ENCODE peak calls at places on chromosomes 6 and 20, in seven cellular contexts. C, Y, M, B, F, G and S are unnamed samples.

GRCh38 chr6:135380793-135381192 is 116.7 kb downstream of the AHI1 start:
- DNase-seq in C (no peak), Y (no peak), M (no peak), B (no peak), F (no peak), G (no peak), S (no peak)

GRCh38 chr20:25470045-25470444 is 62.6 kb downstream of the GINS1 start:
- DNase-seq in C (peak; percentile 25), Y (peak; percentile 56), M (peak; percentile 23), B (peak; percentile 76), F (peak; percentile 75), G (peak; percentile 4), S (peak; percentile 9)

GRCh38 chr6:26576929-26577719 is 19.6 kb upstream of the ABT1 start:
- DNase-seq in C (peak; percentile 88), Y (peak; percentile 88), M (peak; percentile 63), B (peak; percentile 79), F (peak; percentile 93), G (peak; percentile 59), S (peak; percentile 74)

GRCh38 chr6:47147836-47148344 is 105.8 kb upstream of the ADGRF1 start:
- DNase-seq in C (no peak), Y (no peak), M (no peak), B (no peak), F (no peak), G (no peak), S (peak; percentile 60)

GRCh38 chr6:45591306-45591705 is 213.6 kb upstream of the SUPT3H start:
- DNase-seq in C (peak; percentile 32), Y (no peak), M (no peak), B (no peak), F (no peak), G (no peak), S (peak; percentile 48)

GRCh38 chr6:11096109-11096508 is 2.5 kb downstream of the SMIM13 start:
- DNase-seq in C (peak; percentile 80), Y (no peak), M (no peak), B (peak; percentile 58), F (peak; percentile 82), G (peak; percentile 55), S (peak; percentile 78)

GRCh38 chr6:44661221-44661609 is 273.7 kb downstream of the CDC5L start:
- DNase-seq in C (no peak), Y (no peak), M (no peak), B (no peak), F (peak; percentile 64), G (peak; percentile 94), S (no peak)

GRCh38 chr6:163490826-163491577 is 76.5 kb downstream of the QKI start:
- DNase-seq in C (peak; percentile 61), Y (no peak), M (no peak), B (no peak), F (no peak), G (peak; percentile 68), S (peak; percentile 55)

GRCh38 chr20:25546048-25546447 is 39.3 kb downstream of the NINL start:
- DNase-seq in C (no peak), Y (no peak), M (no peak), B (no peak), F (no peak), G (no peak), S (no peak)

GRCh38 chr6:88220493-88220892 is 54.3 kb upstream of the CNR1 start:
- DNase-seq in C (no peak), Y (no peak), M (no peak), B (no peak), F (peak; percentile 39), G (peak; percentile 16), S (peak; percentile 2)

GRCh38 chr20:57693002-57693582 is 16.7 kb downstream of the PMEPA1 start:
- DNase-seq in C (no peak), Y (no peak), M (no peak), B (peak; percentile 52), F (peak; percentile 92), G (peak; percentile 96), S (no peak)

GRCh38 chr20:54063998-54064676 is 6.3 kb downstream of the BCAS1 start:
- DNase-seq in C (no peak), Y (no peak), M (no peak), B (no peak), F (no peak), G (no peak), S (no peak)

GRCh38 chr6:132764370-132764769 is 6.7 kb upstream of the VNN2 start:
- DNase-seq in C (peak; percentile 83), Y (no peak), M (no peak), B (no peak), F (peak; percentile 36), G (peak; percentile 87), S (peak; percentile 49)

GRCh38 chr6:35318200-35318844 is 20.7 kb downstream of the DEF6 start:
- DNase-seq in C (peak; percentile 72), Y (peak; percentile 87), M (peak; percentile 90), B (peak; percentile 96), F (peak; percentile 96), G (peak; percentile 88), S (peak; percentile 79)

GRCh38 chr6:74657033-74657432 is 548.8 kb downstream of the COL12A1 start:
- DNase-seq in C (no peak), Y (no peak), M (no peak), B (no peak), F (no peak), G (no peak), S (no peak)

GRCh38 chr6:106039836-106040592 is 46.1 kb upstream of the PRDM1 start:
- DNase-seq in C (no peak), Y (no peak), M (no peak), B (no peak), F (peak; percentile 84), G (no peak), S (no peak)

GRCh38 chr20:63023836-63024571 is 17.2 kb upstream of the BHLHE23 start:
- DNase-seq in C (no peak), Y (no peak), M (no peak), B (peak; percentile 23), F (no peak), G (peak; percentile 50), S (no peak)

GRCh38 chr6:1554881-1555569 is 54.7 kb upstream of the FOXC1 start:
- DNase-seq in C (peak; percentile 32), Y (no peak), M (no peak), B (peak; percentile 49), F (no peak), G (peak; percentile 51), S (no peak)

GRCh38 chr6:168177492-168177891 is 98.5 kb upstream of the FRMD1 start:
- DNase-seq in C (no peak), Y (no peak), M (no peak), B (no peak), F (no peak), G (no peak), S (no peak)

GRCh38 chr6:34982424-34982852 is 93.4 kb downstream of the ANKS1A start:
- DNase-seq in C (peak; percentile 21), Y (no peak), M (no peak), B (no peak), F (peak; percentile 27), G (peak; percentile 54), S (peak; percentile 27)

GRCh38 chr20:48826883-48827771 is 672 bp downstream of the PREX1 start:
- DNase-seq in C (no peak), Y (no peak), M (peak; percentile 49), B (peak; percentile 54), F (peak; percentile 78), G (peak; percentile 35), S (peak; percentile 48)

GRCh38 chr20:50434653-50435396 is 75.4 kb upstream of the PTPN1 start:
- DNase-seq in C (peak; percentile 86), Y (no peak), M (no peak), B (no peak), F (peak; percentile 89), G (no peak), S (peak; percentile 92)

GRCh38 chr6:125793863-125794262 is 3.1 kb downstream of the NCOA7 start:
- DNase-seq in C (no peak), Y (no peak), M (no peak), B (no peak), F (no peak), G (no peak), S (no peak)

GRCh38 chr20:49578436-49578835 is 10.5 kb upstream of the PTGIS start:
- DNase-seq in C (no peak), Y (no peak), M (no peak), B (no peak), F (no peak), G (no peak), S (no peak)

DNA sequence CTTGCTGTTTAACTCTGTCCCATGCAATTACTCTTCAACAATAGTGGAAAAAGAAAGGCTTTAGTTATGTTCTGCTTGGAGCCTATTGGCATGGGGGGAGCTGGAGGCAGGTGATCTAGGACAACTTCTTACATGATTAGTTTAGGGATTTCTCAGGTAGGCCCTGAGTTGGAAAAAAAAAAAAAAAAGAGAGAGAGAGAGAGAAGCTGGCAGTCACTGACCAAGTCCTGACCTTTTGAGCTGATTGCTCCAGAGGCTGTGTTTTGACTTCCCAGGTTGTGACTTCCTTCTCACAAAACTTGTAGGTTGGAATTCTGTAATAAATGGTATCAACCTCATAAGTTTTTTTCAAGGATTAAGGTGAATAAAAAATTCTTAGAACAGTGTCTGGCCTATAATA is 7.8 kb downstream of the C6orf141 start:
- DNase-seq in C (no peak), Y (no peak), M (no peak), B (no peak), F (no peak), G (no peak), S (no peak)
- H2BK120ac ChIP-seq in C (no peak overlapping the region), Y (no peak overlapping the region), M (no peak overlapping the region), B (no peak overlapping the region), F (no peak overlapping the region), G (no peak overlapping the region), S (no peak overlapping the region)

GRCh38 chr6:28956331-28956730 is 32.5 kb upstream of the TRIM27 start:
- DNase-seq in C (no peak), Y (no peak), M (no peak), B (no peak), F (no peak), G (no peak), S (no peak)

GRCh38 chr6:28947831-28948270 is 24.1 kb upstream of the TRIM27 start:
- DNase-seq in C (peak; percentile 59), Y (no peak), M (no peak), B (no peak), F (no peak), G (no peak), S (peak; percentile 65)

GRCh38 chr6:28948782-28949486 is 25.1 kb upstream of the TRIM27 start:
- DNase-seq in C (no peak), Y (no peak), M (no peak), B (no peak), F (no peak), G (peak; percentile 13), S (no peak)

GRCh38 chr6:28953039-28953872 is 29.5 kb upstream of the TRIM27 start:
- DNase-seq in C (peak; percentile 72), Y (peak; percentile 41), M (peak; percentile 43), B (no peak), F (peak; percentile 69), G (peak; percentile 78), S (peak; percentile 69)
- H2BK120ac ChIP-seq in C (no peak overlapping the region), Y (no peak overlapping the region), M (no peak overlapping the region), B (no peak overlapping the region), F (no peak overlapping the region), G (peak overlapping the region; percentile 24), S (no peak overlapping the region)

GRCh38 chr6:41551086-41551702 is 5.0 kb downstream of the FOXP4 start:
- DNase-seq in C (no peak), Y (no peak), M (no peak), B (no peak), F (peak; percentile 60), G (no peak), S (no peak)
- H2BK120ac ChIP-seq in C (no peak overlapping the region), Y (no peak overlapping the region), M (no peak overlapping the region), B (no peak overlapping the region), F (no peak overlapping the region), G (no peak overlapping the region), S (no peak overlapping the region)

DNA sequence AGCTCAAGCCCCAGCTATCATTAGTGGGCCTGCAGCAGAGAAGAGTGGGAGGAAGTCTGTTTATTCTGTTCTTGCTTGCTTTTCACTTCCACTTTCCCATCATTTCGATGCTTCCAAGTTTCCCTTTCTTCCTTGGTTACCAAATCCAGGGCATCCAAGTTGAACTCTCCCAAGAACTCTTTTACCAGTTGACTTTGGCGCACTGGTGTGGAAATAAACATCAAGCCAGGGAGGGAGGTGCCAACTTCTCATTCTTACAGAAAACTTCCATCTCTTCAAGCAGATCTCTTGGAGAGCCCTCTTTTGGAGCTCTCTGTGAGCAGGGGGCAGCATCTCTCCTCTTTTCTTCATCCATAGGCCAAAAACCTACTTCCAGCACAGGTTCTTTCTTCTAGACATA is 85.7 kb upstream of the RGS17 start:
- DNase-seq in C (no peak), Y (no peak), M (no peak), B (no peak), F (no peak), G (no peak), S (no peak)
- H2BK120ac ChIP-seq in C (no peak overlapping the region), Y (no peak overlapping the region), M (no peak overlapping the region), B (no peak overlapping the region), F (no peak overlapping the region), G (no peak overlapping the region), S (no peak overlapping the region)